ENCODE peak calls at places on chromosome X, in seven cellular contexts. O is CD8-positive, alpha-beta memory T cell; J is psoas muscle; B is lower lobe of right lung; T is CD8-positive, alpha-beta T cell; D is effector memory CD4-positive, alpha-beta T cell; N is astrocyte. K is an unnamed sample. For H3K27me3, the result is how much of the 10 kb centered on the place peaks cover.

GRCh38 chrX:140949231-140949630 is 53.2 kb upstream of the SPANXB1 start:
- DNase-seq in O (no peak), J (no peak), B (no peak), T (no peak), D (no peak), N (no peak), K (no peak)

GRCh38 chrX:30620980-30621716 is 32.1 kb upstream of the GK start:
- DNase-seq in O (no peak), J (no peak), B (no peak), T (no peak), D (no peak), N (peak), K (no peak)

GRCh38 chrX:150165776-150166610 is 197.1 kb upstream of the MAMLD1 start:
- DNase-seq in O (no peak), J (no peak), B (no peak), T (no peak), D (no peak), N (no peak), K (no peak)

GRCh38 chrX:86061407-86061806 is 14.0 kb upstream of the CHM start:
- DNase-seq in O (no peak), J (no peak), B (no peak), T (no peak), D (no peak), N (no peak), K (no peak)

GRCh38 chrX:39195156-39195555 is 393.9 kb downstream of the MID1IP1 start:
- DNase-seq in O (no peak), J (no peak), B (no peak), T (no peak), D (no peak), N (no peak), K (no peak)

GRCh38 chrX:47529548-47529947 is 31.5 kb upstream of the ARAF start:
- DNase-seq in O (no peak), J (no peak), B (no peak), T (no peak), D (no peak), N (no peak), K (no peak)

GRCh38 chrX:108171671-108172070 is 80.1 kb downstream of the ATG4A start:
- DNase-seq in O (no peak), J (no peak), B (no peak), T (no peak), D (no peak), N (no peak), K (no peak)

GRCh38 chrX:150887906-150888465 is 10.5 kb downstream of the CD99L2 start:
- DNase-seq in O (no peak), J (no peak), B (no peak), T (no peak), D (no peak), N (peak), K (no peak)

GRCh38 chrX:87045352-87045751 is 472.2 kb upstream of the KLHL4 start:
- DNase-seq in O (no peak), J (no peak), B (no peak), T (no peak), D (no peak), N (no peak), K (no peak)

GRCh38 chrX:13248867-13249521 is 70.9 kb downstream of the ATXN3L start:
- DNase-seq in O (no peak), J (no peak), B (no peak), T (no peak), D (no peak), N (peak), K (no peak)

GRCh38 chrX:47224266-47224895 is 5.9 kb downstream of the CDK16 start:
- DNase-seq in O (no peak), J (peak), B (no peak), T (no peak), D (no peak), N (no peak), K (no peak)

GRCh38 chrX:25196221-25196620 is 180.5 kb upstream of the ARX start:
- DNase-seq in O (no peak), J (no peak), B (no peak), T (no peak), D (no peak), N (no peak), K (no peak)

DNA sequence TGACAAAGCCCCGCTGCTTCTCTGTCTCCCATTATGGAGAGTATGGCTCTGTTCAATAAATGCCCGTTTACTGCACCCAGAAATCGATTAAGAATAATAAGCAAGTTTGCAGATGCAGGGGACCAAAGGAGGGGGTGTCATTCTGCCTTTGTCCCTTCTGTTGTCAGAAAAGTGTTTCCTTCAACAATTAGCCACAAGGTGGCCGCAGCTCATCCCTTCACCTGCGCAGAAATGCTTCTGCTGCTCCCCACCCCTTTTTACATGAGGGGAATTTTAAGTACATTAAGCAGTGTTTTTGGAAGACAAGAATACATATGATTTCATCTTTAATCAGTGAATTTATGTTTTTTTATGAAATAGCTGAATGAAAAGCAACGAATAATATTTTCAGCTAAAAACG is 175.6 kb upstream of the ARX start:
- DNase-seq in O (no peak), J (no peak), B (no peak), T (no peak), D (no peak), N (no peak), K (no peak)
- H3K27me3 ChIP-seq in O (under half), J (under half), B (under half), T (under half), D (under half), N (under half), K (under half)

GRCh38 chrX:139200346-139200745 is 330.2 kb upstream of the F9 start:
- DNase-seq in O (no peak), J (no peak), B (no peak), T (no peak), D (no peak), N (no peak), K (no peak)

GRCh38 chrX:139201924-139202323 is 328.6 kb upstream of the F9 start:
- DNase-seq in O (no peak), J (no peak), B (no peak), T (no peak), D (no peak), N (no peak), K (no peak)

GRCh38 chrX:139199945-139200344 is 330.6 kb upstream of the F9 start:
- DNase-seq in O (no peak), J (no peak), B (no peak), T (no peak), D (no peak), N (no peak), K (no peak)

GRCh38 chrX:139198936-139199335 is 331.6 kb upstream of the F9 start:
- DNase-seq in O (no peak), J (no peak), B (no peak), T (no peak), D (no peak), N (no peak), K (no peak)

GRCh38 chrX:139200793-139201192 is 329.7 kb upstream of the F9 start:
- DNase-seq in O (no peak), J (no peak), B (no peak), T (no peak), D (no peak), N (peak), K (no peak)
- H3K27me3 ChIP-seq in O (under half), J (under half), B (under half), T (under half), D (under half), N (under half), K (under half)

DNA sequence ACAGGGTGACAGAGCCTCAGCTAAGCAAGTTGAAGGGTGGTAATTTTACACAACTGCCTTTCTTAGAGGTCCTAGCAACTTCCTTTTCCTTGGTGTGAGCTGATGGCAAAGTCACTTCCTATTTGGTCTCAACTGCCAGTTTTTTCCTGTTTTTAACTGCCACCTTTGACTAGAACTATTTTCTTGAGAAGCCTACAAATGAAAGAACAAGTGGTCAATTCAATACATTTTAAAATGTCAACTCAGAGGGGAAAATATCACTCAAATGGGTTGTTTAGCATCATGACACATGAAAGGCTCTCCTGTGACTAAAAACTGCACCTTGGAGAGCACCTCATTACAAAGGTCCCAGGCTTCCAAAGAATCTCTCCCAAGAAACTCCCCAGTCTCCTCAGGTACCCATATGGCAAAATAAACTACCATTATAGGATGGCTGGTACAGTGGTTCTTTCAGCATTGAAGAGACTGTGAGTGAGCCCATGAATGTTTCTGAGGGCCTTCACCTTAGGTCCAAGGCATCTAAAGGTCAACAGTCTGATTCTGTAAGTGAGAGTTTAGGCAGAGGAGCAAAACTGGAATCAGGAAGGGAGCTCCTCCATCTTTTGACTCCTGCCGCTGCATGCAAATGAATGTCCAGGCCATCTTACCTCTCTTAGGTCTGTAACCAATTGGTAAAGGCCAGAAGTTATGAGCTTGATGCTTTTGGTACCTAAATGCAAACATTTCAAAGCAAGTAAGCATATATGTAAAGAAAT is 5.5 kb upstream of the STK26 start:
- DNase-seq in O (no peak), J (no peak), B (no peak), T (no peak), D (no peak), N (no peak), K (no peak)
- H3K27me3 ChIP-seq in O (under half), J (under half), B (under half), T (under half), D (under half), N (under half), K (under half)

DNA sequence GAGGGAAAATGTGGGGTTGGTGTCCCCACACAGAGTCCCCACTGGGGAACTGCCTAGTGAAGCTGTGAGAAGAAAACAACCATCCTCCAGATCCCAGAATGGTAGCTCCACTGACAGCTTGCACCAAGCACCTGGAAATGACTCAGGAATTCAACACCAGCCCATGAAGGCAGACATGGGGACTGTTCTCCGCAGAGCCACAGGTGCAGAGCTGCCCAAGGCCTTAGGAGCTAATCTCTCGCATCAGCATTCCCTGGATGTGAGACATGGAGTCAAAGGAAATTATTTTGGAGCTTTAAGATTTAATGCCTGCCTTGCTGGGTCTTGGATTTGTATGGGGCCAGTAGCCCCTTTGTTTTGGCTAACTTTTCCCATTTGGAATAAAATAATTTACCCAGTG is 367.9 kb downstream of the FAM133A start:
- DNase-seq in O (no peak), J (no peak), B (no peak), T (no peak), D (no peak), N (no peak), K (no peak)
- H3K27me3 ChIP-seq in O (under half), J (under half), B (under half), T (under half), D (under half), N (under half), K (under half)

DNA sequence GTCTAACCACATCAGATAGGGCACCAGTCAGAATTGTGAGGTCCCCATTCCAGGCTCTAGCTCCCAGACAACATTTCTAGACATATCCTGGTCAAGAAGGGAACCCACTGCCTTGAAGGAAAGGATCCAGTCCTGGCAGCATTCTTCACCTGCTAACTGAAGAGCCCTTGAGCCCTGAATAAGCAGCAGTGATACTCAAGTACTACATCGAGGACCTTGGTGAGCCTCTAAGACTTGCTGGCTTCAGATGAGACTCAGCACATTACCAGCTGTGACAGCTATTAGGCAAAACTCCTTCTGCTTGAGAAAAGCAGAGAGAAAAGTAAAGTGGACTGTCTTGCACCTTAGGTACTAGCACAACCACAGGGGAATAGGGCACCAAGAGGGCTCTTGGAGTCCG is 205.8 kb upstream of the F9 start:
- DNase-seq in O (no peak), J (no peak), B (no peak), T (no peak), D (no peak), N (no peak), K (no peak)
- H3K27me3 ChIP-seq in O (under half), J (under half), B (under half), T (under half), D (under half), N (under half), K (under half)

DNA sequence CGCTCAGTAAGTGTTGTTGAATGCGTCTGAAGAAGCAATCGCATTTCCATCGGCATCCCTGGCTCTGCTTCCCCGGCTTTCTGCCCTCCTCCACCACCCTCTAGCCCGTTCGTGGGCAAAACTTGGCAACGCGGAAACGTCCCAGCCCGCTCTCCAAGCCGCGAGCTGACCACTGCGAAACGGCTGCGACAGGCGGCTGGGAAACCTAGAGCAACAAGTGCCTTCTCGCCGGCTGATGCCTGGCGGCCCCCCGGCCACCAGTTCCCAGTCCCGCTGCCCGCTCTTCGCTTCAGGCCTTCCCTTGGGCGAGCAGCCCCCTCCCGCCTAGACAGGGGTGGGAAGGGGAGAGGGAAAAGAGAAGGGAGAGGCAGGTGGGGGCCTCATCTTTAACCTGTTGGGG is 837 bp downstream of the CITED1 start:
- DNase-seq in O (no peak), J (no peak), B (no peak), T (no peak), D (no peak), N (no peak), K (no peak)
- H3K27me3 ChIP-seq in O (under half), J (half or more), B (under half), T (under half), D (half or more), N (under half), K (half or more)

DNA sequence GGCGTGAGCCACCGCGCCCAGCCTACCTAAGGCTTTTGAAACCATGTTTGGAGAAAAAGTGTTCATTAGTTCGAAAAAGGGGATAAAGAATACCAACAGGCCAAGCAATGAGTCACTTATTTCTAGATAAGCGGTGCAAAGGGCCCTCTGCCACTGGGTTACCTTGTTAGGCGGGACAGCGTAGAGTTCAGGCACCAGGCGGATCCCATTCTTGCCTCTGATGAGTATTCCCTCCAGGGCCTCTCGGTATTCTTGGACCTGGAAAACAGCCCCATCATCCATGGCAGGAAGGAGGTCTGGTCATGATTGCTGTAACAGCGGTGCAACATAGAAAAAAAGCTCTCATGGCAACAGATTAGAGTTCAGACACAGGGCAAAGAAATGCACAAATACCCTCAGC is 48.0 kb downstream of the PHKA2 start:
- DNase-seq in O (no peak), J (no peak), B (no peak), T (no peak), D (no peak), N (no peak), K (no peak)
- H3K27me3 ChIP-seq in O (under half), J (under half), B (under half), T (under half), D (under half), N (under half), K (under half)

DNA sequence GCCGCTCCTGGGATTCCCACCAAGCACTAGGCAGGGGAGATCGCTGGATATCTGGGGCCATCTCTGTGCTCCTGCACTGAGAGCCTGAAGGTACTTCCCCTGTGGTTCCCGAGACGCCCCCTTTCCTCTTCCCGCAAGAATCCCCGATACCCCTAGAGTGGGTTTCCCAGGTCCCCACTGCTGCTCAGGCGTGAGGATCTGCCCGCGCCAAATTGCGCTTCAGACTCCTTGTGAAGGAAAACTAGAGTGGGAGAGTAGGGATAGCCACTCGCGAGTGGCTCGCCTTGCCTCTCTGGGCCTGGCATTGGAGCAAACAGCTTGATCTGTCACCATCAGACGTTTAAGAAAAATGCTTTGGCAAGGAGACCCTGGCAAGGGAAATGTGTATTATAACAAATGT is 1.5 kb downstream of the IL1RAPL2 start:
- DNase-seq in O (no peak), J (no peak), B (no peak), T (no peak), D (no peak), N (no peak), K (no peak)
- H3K27me3 ChIP-seq in O (under half), J (half or more), B (under half), T (under half), D (under half), N (under half), K (half or more)

GRCh38 chrX:129956765-129957164 is 25.7 kb upstream of the BCORL1 start:
- DNase-seq in O (no peak), J (no peak), B (no peak), T (no peak), D (no peak), N (no peak), K (no peak)
- H3K27me3 ChIP-seq in O (under half), J (under half), B (under half), T (under half), D (under half), N (under half), K (under half)

K was measured in left lung.